ENCODE peak calls at places on chromosomes 3 and 15, in six cellular contexts. One of them, this sample, is unnamed.

GRCh38 chr3:28349397-28350000 is 875 bp upstream of the AZI2 start:
- DNase-seq in iris pigment epithelial cell: peak
- DNase-seq in T-helper 17 cell: no peak
- DNase-seq in AG08395: no peak
- DNase-seq in dermis blood vessel endothelial cell: no peak
- DNase-seq in activated CD4-positive, alpha-beta T cell treated with anti-CD3 and anti-CD28 coated beads, Interleukin-2, amount 10 ng/mL, durations not matched to agents 7 days and 5 days: no peak
- DNase-seq in this sample: no peak

GRCh38 chr3:134638385-134639020 is 12.3 kb downstream of the KY start:
- DNase-seq in T-helper 17 cell: no peak
- DNase-seq in AG08395: no peak
- DNase-seq in dermis blood vessel endothelial cell: no peak
- DNase-seq in activated CD4-positive, alpha-beta T cell treated with anti-CD3 and anti-CD28 coated beads, Interleukin-2, amount 10 ng/mL, durations not matched to agents 7 days and 5 days: no peak
- DNase-seq in iris pigment epithelial cell: no peak
- DNase-seq in this sample: no peak

GRCh38 chr15:66932634-66933024 is 132.8 kb upstream of the SMAD3 start:
- DNase-seq in activated CD4-positive, alpha-beta T cell treated with anti-CD3 and anti-CD28 coated beads, Interleukin-2, amount 10 ng/mL, durations not matched to agents 7 days and 5 days: no peak
- DNase-seq in dermis blood vessel endothelial cell: no peak
- DNase-seq in T-helper 17 cell: no peak
- DNase-seq in iris pigment epithelial cell: no peak
- DNase-seq in AG08395: no peak
- DNase-seq in this sample: no peak

GRCh38 chr3:16130066-16130465 is 44.4 kb upstream of the GALNT15 start:
- DNase-seq in iris pigment epithelial cell: peak
- DNase-seq in AG08395: peak
- DNase-seq in activated CD4-positive, alpha-beta T cell treated with anti-CD3 and anti-CD28 coated beads, Interleukin-2, amount 10 ng/mL, durations not matched to agents 7 days and 5 days: no peak
- DNase-seq in T-helper 17 cell: no peak
- DNase-seq in dermis blood vessel endothelial cell: no peak
- DNase-seq in this sample: no peak

GRCh38 chr3:110697961-110698360 is 373.7 kb upstream of the NECTIN3 start:
- DNase-seq in AG08395: no peak
- DNase-seq in dermis blood vessel endothelial cell: peak
- DNase-seq in T-helper 17 cell: no peak
- DNase-seq in activated CD4-positive, alpha-beta T cell treated with anti-CD3 and anti-CD28 coated beads, Interleukin-2, amount 10 ng/mL, durations not matched to agents 7 days and 5 days: no peak
- DNase-seq in iris pigment epithelial cell: peak
- DNase-seq in this sample: no peak

GRCh38 chr15:101255615-101256350 is 3.9 kb upstream of the CHSY1 start:
- DNase-seq in T-helper 17 cell: no peak
- DNase-seq in dermis blood vessel endothelial cell: peak
- DNase-seq in AG08395: no peak
- DNase-seq in activated CD4-positive, alpha-beta T cell treated with anti-CD3 and anti-CD28 coated beads, Interleukin-2, amount 10 ng/mL, durations not matched to agents 7 days and 5 days: no peak
- DNase-seq in iris pigment epithelial cell: peak
- DNase-seq in this sample: peak

GRCh38 chr3:396293-396692 is 199.7 kb downstream of the CHL1 start:
- DNase-seq in activated CD4-positive, alpha-beta T cell treated with anti-CD3 and anti-CD28 coated beads, Interleukin-2, amount 10 ng/mL, durations not matched to agents 7 days and 5 days: no peak
- DNase-seq in AG08395: no peak
- DNase-seq in iris pigment epithelial cell: no peak
- DNase-seq in dermis blood vessel endothelial cell: no peak
- DNase-seq in T-helper 17 cell: no peak
- DNase-seq in this sample: no peak

GRCh38 chr3:15796771-15797599 is 794 bp downstream of the ANKRD28 start:
- DNase-seq in AG08395: peak
- DNase-seq in activated CD4-positive, alpha-beta T cell treated with anti-CD3 and anti-CD28 coated beads, Interleukin-2, amount 10 ng/mL, durations not matched to agents 7 days and 5 days: no peak
- DNase-seq in iris pigment epithelial cell: peak
- DNase-seq in T-helper 17 cell: no peak
- DNase-seq in dermis blood vessel endothelial cell: peak
- DNase-seq in this sample: peak

GRCh38 chr3:32493437-32494414 is 8.9 kb downstream of the CMTM6 start:
- DNase-seq in iris pigment epithelial cell: peak
- DNase-seq in AG08395: no peak
- DNase-seq in dermis blood vessel endothelial cell: peak
- DNase-seq in T-helper 17 cell: no peak
- DNase-seq in activated CD4-positive, alpha-beta T cell treated with anti-CD3 and anti-CD28 coated beads, Interleukin-2, amount 10 ng/mL, durations not matched to agents 7 days and 5 days: no peak
- DNase-seq in this sample: no peak

GRCh38 chr3:197241173-197241572 is 57.2 kb downstream of the DLG1 start:
- DNase-seq in iris pigment epithelial cell: peak
- DNase-seq in dermis blood vessel endothelial cell: no peak
- DNase-seq in AG08395: no peak
- DNase-seq in T-helper 17 cell: no peak
- DNase-seq in activated CD4-positive, alpha-beta T cell treated with anti-CD3 and anti-CD28 coated beads, Interleukin-2, amount 10 ng/mL, durations not matched to agents 7 days and 5 days: no peak
- DNase-seq in this sample: no peak

GRCh38 chr15:101170568-101171350 is 81.1 kb downstream of the CHSY1 start:
- DNase-seq in dermis blood vessel endothelial cell: no peak
- DNase-seq in iris pigment epithelial cell: peak
- DNase-seq in AG08395: peak
- DNase-seq in activated CD4-positive, alpha-beta T cell treated with anti-CD3 and anti-CD28 coated beads, Interleukin-2, amount 10 ng/mL, durations not matched to agents 7 days and 5 days: no peak
- DNase-seq in T-helper 17 cell: no peak
- DNase-seq in this sample: no peak

GRCh38 chr15:48393650-48394049 is 62.4 kb downstream of the DUT start:
- DNase-seq in T-helper 17 cell: no peak
- DNase-seq in activated CD4-positive, alpha-beta T cell treated with anti-CD3 and anti-CD28 coated beads, Interleukin-2, amount 10 ng/mL, durations not matched to agents 7 days and 5 days: no peak
- DNase-seq in AG08395: no peak
- DNase-seq in dermis blood vessel endothelial cell: peak
- DNase-seq in iris pigment epithelial cell: peak
- DNase-seq in this sample: no peak

GRCh38 chr15:49036650-49037545 is 9.3 kb downstream of the SECISBP2L start:
- DNase-seq in dermis blood vessel endothelial cell: no peak
- DNase-seq in T-helper 17 cell: no peak
- DNase-seq in activated CD4-positive, alpha-beta T cell treated with anti-CD3 and anti-CD28 coated beads, Interleukin-2, amount 10 ng/mL, durations not matched to agents 7 days and 5 days: no peak
- DNase-seq in iris pigment epithelial cell: peak
- DNase-seq in AG08395: peak
- DNase-seq in this sample: peak

GRCh38 chr3:55467099-55467498 is 20.0 kb downstream of the WNT5A start:
- DNase-seq in iris pigment epithelial cell: peak
- DNase-seq in dermis blood vessel endothelial cell: no peak
- DNase-seq in T-helper 17 cell: no peak
- DNase-seq in activated CD4-positive, alpha-beta T cell treated with anti-CD3 and anti-CD28 coated beads, Interleukin-2, amount 10 ng/mL, durations not matched to agents 7 days and 5 days: no peak
- DNase-seq in AG08395: peak
- DNase-seq in this sample: no peak

GRCh38 chr3:109563149-109563548 is 225.8 kb upstream of the DPPA4 start:
- DNase-seq in dermis blood vessel endothelial cell: no peak
- DNase-seq in AG08395: no peak
- DNase-seq in iris pigment epithelial cell: no peak
- DNase-seq in T-helper 17 cell: peak
- DNase-seq in activated CD4-positive, alpha-beta T cell treated with anti-CD3 and anti-CD28 coated beads, Interleukin-2, amount 10 ng/mL, durations not matched to agents 7 days and 5 days: peak
- DNase-seq in this sample: no peak

GRCh38 chr3:45088543-45088942 is 57.6 kb downstream of the CDCP1 start:
- DNase-seq in activated CD4-positive, alpha-beta T cell treated with anti-CD3 and anti-CD28 coated beads, Interleukin-2, amount 10 ng/mL, durations not matched to agents 7 days and 5 days: no peak
- DNase-seq in AG08395: no peak
- DNase-seq in T-helper 17 cell: no peak
- DNase-seq in iris pigment epithelial cell: no peak
- DNase-seq in dermis blood vessel endothelial cell: no peak
- DNase-seq in this sample: no peak

GRCh38 chr3:24363242-24363641 is 131.4 kb downstream of the THRB start:
- DNase-seq in activated CD4-positive, alpha-beta T cell treated with anti-CD3 and anti-CD28 coated beads, Interleukin-2, amount 10 ng/mL, durations not matched to agents 7 days and 5 days: no peak
- DNase-seq in dermis blood vessel endothelial cell: no peak
- DNase-seq in T-helper 17 cell: no peak
- DNase-seq in iris pigment epithelial cell: peak
- DNase-seq in AG08395: no peak
- DNase-seq in this sample: no peak

GRCh38 chr3:96900059-96900458 is 85.7 kb downstream of the EPHA6 start:
- DNase-seq in iris pigment epithelial cell: no peak
- DNase-seq in dermis blood vessel endothelial cell: no peak
- DNase-seq in AG08395: no peak
- DNase-seq in activated CD4-positive, alpha-beta T cell treated with anti-CD3 and anti-CD28 coated beads, Interleukin-2, amount 10 ng/mL, durations not matched to agents 7 days and 5 days: no peak
- DNase-seq in T-helper 17 cell: no peak
- DNase-seq in this sample: no peak

GRCh38 chr15:26028086-26028740 is 165.1 kb upstream of the ATP10A start:
- DNase-seq in dermis blood vessel endothelial cell: no peak
- DNase-seq in AG08395: peak
- DNase-seq in activated CD4-positive, alpha-beta T cell treated with anti-CD3 and anti-CD28 coated beads, Interleukin-2, amount 10 ng/mL, durations not matched to agents 7 days and 5 days: no peak
- DNase-seq in iris pigment epithelial cell: no peak
- DNase-seq in T-helper 17 cell: no peak
- DNase-seq in this sample: no peak